ENCODE peak calls at places on chromosomes 13 and 19, in seven cellular contexts. V is kidney glomerular epithelial cell; M is sciatic nerve; S is activated CD4-positive, alpha-beta T cell treated with anti-CD3 and anti-CD28 coated beads, Interleukin-2, amount 50 U/mL, for 1 hour; L is left lung; J is hypothalamus; D is EL. F is an unnamed sample.

GRCh38 chr19:46404884-46405658 is 8.3 kb downstream of the CCDC8 start:
- DNase-seq in M (no peak), D (peak; percentile 43), S (no peak), J (no peak), V (no peak), L (peak; percentile 38), F (no peak)

GRCh38 chr19:5743640-5744039 is 23.2 kb downstream of the CATSPERD start:
- DNase-seq in D (no peak), L (no peak), M (no peak), V (no peak), J (no peak), S (no peak), F (no peak)

GRCh38 chr13:90562388-90562787 is 785.1 kb upstream of the MIR17HG start:
- DNase-seq in L (no peak), D (no peak), J (no peak), S (no peak), V (no peak), M (no peak), F (no peak)

GRCh38 chr19:28633223-28634030 is 579.5 kb downstream of the UQCRFS1 start:
- DNase-seq in S (peak; percentile 24), V (peak; percentile 75), M (no peak), D (peak; percentile 56), L (no peak), J (no peak), F (no peak)

GRCh38 chr19:15448778-15449619 is 757 bp downstream of the WIZ start:
- DNase-seq in M (no peak), S (peak; percentile 5), J (no peak), D (peak; percentile 29), L (peak; percentile 81), V (no peak), F (no peak)

GRCh38 chr19:13784731-13785452 is 10.4 kb upstream of the ZSWIM4 start:
- DNase-seq in S (peak; percentile 70), M (peak; percentile 87), D (peak; percentile 76), J (peak; percentile 13), L (peak; percentile 92), V (no peak), F (peak; percentile 65)

GRCh38 chr19:2949939-2950285 is 5.1 kb upstream of the ZNF77 start:
- DNase-seq in V (no peak), D (peak; percentile 23), S (no peak), L (no peak), J (no peak), M (no peak), F (no peak)

GRCh38 chr19:4343845-4344713 is 717 bp downstream of the MPND start:
- DNase-seq in M (peak; percentile 71), D (no peak), V (no peak), S (no peak), J (no peak), L (peak; percentile 46), F (no peak)

GRCh38 chr13:41401371-41401770 is 56.0 kb upstream of the RGCC start:
- DNase-seq in S (no peak), V (no peak), J (no peak), D (no peak), M (no peak), L (no peak), F (no peak)

GRCh38 chr13:103184413-103184812 is 118.2 kb upstream of the SLC10A2 start:
- DNase-seq in V (no peak), M (no peak), S (no peak), L (no peak), J (no peak), D (no peak), F (no peak)

GRCh38 chr13:98722958-98723357 is 29.5 kb downstream of the SLC15A1 start:
- DNase-seq in M (no peak), V (no peak), J (no peak), L (no peak), D (no peak), S (no peak), F (no peak)